ENCODE peak calls at places on chromosome 17, in eight cellular contexts. U, L, X, Y, Q, O, R and I are unnamed samples.

GRCh38 chr17:64460955-64461354 is 12.0 kb downstream of the MILR1 start:
- DNase-seq in L (peak), O (no peak), R (no peak), Y (no peak), U (no peak), Q (no peak), X (no peak), I (no peak)

GRCh38 chr17:35170968-35171771 is 23.0 kb downstream of the SLC35G3 start:
- DNase-seq in Q (no peak), X (no peak), L (peak), U (peak), R (no peak), O (no peak), Y (peak), I (no peak)

GRCh38 chr17:75487351-75488070 is 27.8 kb downstream of the CASKIN2 start:
- DNase-seq in O (peak), L (no peak), X (no peak), R (no peak), Q (no peak), U (no peak), Y (peak), I (no peak)

GRCh38 chr17:73284339-73284738 is 22.7 kb upstream of the CPSF4L start:
- DNase-seq in Y (peak), Q (no peak), L (no peak), U (no peak), R (no peak), X (no peak), O (no peak), I (peak)

GRCh38 chr17:82006468-82007227 is 16.0 kb downstream of the CENPX start:
- DNase-seq in O (no peak), Y (no peak), Q (no peak), X (no peak), L (no peak), R (no peak), U (no peak), I (no peak)

GRCh38 chr17:74757931-74758845 is 9.8 kb downstream of the NHERF1 start:
- DNase-seq in U (no peak), X (no peak), R (no peak), Q (no peak), L (no peak), O (no peak), Y (peak), I (peak)

GRCh38 chr17:82858376-82859126 is 18.7 kb upstream of the ZNF750 start:
- DNase-seq in O (no peak), Y (no peak), R (no peak), L (no peak), Q (no peak), U (no peak), X (no peak), I (no peak)

GRCh38 chr17:55710829-55711496 is 11.7 kb downstream of the TMEM100 start:
- DNase-seq in Y (no peak), R (no peak), U (no peak), X (no peak), Q (no peak), L (peak), O (no peak), I (no peak)

GRCh38 chr17:39651908-39652634 is 13.1 kb upstream of the TCAP start:
- DNase-seq in R (no peak), O (no peak), U (no peak), L (peak), Q (no peak), Y (no peak), X (no peak), I (no peak)

GRCh38 chr17:60065867-60066266 is 12.9 kb downstream of the HEATR6 start:
- DNase-seq in O (no peak), L (peak), Q (no peak), Y (no peak), R (no peak), U (no peak), X (no peak), I (no peak)

GRCh38 chr17:564526-564925 is 150.1 kb downstream of the VPS53 start:
- DNase-seq in Y (no peak), O (no peak), X (no peak), Q (no peak), L (no peak), R (no peak), U (no peak), I (no peak)

GRCh38 chr17:7058831-7059447 is 15.0 kb upstream of the SLC16A11 start:
- DNase-seq in R (no peak), O (no peak), U (no peak), X (no peak), Y (no peak), L (peak), Q (no peak), I (no peak)

GRCh38 chr17:14604920-14605599 is 304.2 kb downstream of the HS3ST3B1 start:
- DNase-seq in Y (peak), Q (no peak), R (no peak), X (no peak), O (no peak), U (no peak), L (no peak), I (no peak)

GRCh38 chr17:41397003-41397665 is at the start of gene KRT31:
- DNase-seq in L (no peak), U (no peak), X (no peak), O (no peak), Q (no peak), R (no peak), Y (no peak), I (no peak)

GRCh38 chr17:19743101-19744100 is 4.7 kb downstream of the ALDH3A1 start:
- DNase-seq in X (no peak), Y (no peak), R (no peak), U (no peak), O (no peak), L (no peak), Q (no peak), I (no peak)

GRCh38 chr17:19744492-19744891 is 3.6 kb downstream of the ALDH3A1 start:
- DNase-seq in R (no peak), O (no peak), L (no peak), X (peak), Y (peak), U (no peak), Q (no peak), I (no peak)

GRCh38 chr17:19746517-19746916 is 1.6 kb downstream of the ALDH3A1 start:
- DNase-seq in Y (no peak), R (no peak), Q (no peak), O (no peak), U (no peak), L (no peak), X (no peak), I (no peak)

GRCh38 chr17:19747159-19747719 is 859 bp downstream of the ALDH3A1 start:
- DNase-seq in U (no peak), X (no peak), R (no peak), Y (no peak), Q (no peak), O (no peak), L (no peak), I (no peak)

DNA sequence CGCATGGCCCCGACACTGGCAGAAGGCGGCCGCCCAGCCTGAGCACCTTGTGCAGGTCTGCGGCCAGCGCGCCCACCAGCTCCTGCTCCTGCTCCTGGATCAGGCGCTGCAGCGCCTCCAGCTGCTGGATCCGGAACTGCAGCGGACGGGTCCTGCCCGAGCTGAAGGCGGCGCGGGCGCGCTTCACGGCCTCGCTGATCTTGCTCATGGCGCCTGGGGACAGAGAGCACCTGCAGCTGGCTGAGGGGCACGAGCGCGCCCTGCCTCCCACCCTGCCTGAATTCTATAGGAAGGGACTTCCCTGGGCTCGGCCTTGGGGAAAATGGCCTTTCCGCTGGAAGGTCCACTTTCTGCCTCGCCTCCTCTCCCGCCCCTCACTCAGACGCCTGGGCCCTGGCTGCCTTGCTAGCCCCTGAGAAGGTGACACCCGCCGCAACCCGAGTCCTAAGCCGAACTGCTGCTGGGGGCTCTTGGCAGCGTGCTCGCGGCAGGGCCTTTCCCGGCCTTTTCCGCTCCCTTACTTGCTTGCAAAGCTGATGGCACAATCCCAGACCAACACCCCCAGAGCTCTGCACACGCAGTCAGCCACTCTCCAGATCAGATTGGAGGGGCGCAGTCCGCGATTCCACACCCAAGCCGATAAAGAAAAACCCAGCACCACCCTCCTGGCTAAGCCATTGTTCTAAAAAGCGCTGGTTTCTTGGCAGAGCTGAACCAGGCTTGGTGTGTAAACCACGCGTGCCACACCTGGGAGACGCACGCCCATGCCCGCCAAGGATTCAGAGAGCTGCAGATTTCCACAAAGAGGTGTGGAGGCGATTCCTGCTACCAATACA is 3.0 kb downstream of the ALDH3A1 start:
- DNase-seq in X (peak), Q (peak), R (peak), O (peak), Y (peak), L (peak), U (peak), I (peak)
- TF ChIP-seq MAX in X (peak), Q (peak), R (peak), O (no peak), Y (no peak), L (no peak), U (peak), I (peak)

GRCh38 chr17:42720996-42721583 is 23.8 kb downstream of the EZH1 start:
- DNase-seq in X (no peak), Q (no peak), L (peak), U (peak), R (peak), Y (peak), O (peak), I (peak)
- TF ChIP-seq MAX in X (no peak), Q (no peak), L (no peak), U (no peak), R (no peak), Y (no peak), O (no peak), I (no peak)

GRCh38 chr17:80187090-80187489 is 17.3 kb downstream of the CARD14 start:
- DNase-seq in R (no peak), X (no peak), Q (no peak), U (peak), L (no peak), Y (no peak), O (no peak), I (no peak)
- TF ChIP-seq MAX in R (no peak), X (no peak), Q (no peak), U (no peak), L (no peak), Y (no peak), O (no peak), I (no peak)

GRCh38 chr17:32914181-32914580 is 13.8 kb upstream of the TMEM98 start:
- DNase-seq in O (no peak), L (no peak), Y (no peak), X (no peak), R (no peak), Q (no peak), U (no peak), I (no peak)
- TF ChIP-seq MAX in O (no peak), L (no peak), Y (no peak), X (no peak), R (no peak), Q (no peak), U (no peak), I (no peak)

GRCh38 chr17:66098040-66098439 is 93.9 kb downstream of the CEP112 start:
- DNase-seq in Y (no peak), O (no peak), Q (no peak), U (no peak), R (no peak), L (no peak), X (no peak), I (no peak)
- TF ChIP-seq MAX in Y (no peak), O (no peak), Q (no peak), U (no peak), R (no peak), L (no peak), X (no peak), I (no peak)

GRCh38 chr17:42904110-42904469 is 3.5 kb downstream of the G6PC1 start:
- DNase-seq in Y (no peak), R (no peak), L (no peak), Q (no peak), X (no peak), U (no peak), O (no peak), I (no peak)

GRCh38 chr17:42895185-42895555 is 5.4 kb upstream of the G6PC1 start:
- DNase-seq in L (peak), X (no peak), Y (no peak), U (peak), O (no peak), Q (no peak), R (peak), I (no peak)

GRCh38 chr17:42901535-42902229 is 1.1 kb downstream of the G6PC1 start:
- DNase-seq in Y (no peak), R (no peak), O (no peak), L (no peak), U (no peak), Q (no peak), X (no peak), I (no peak)

GRCh38 chr17:42898147-42898807 is 2.3 kb upstream of the G6PC1 start:
- DNase-seq in U (no peak), O (no peak), X (no peak), Y (no peak), L (no peak), R (no peak), Q (no peak), I (no peak)

GRCh38 chr17:42900460-42901331 is at the start of gene G6PC1:
- DNase-seq in O (no peak), R (no peak), L (no peak), X (no peak), Y (no peak), U (no peak), Q (no peak), I (no peak)
- TF ChIP-seq MAX in O (no peak), R (no peak), L (no peak), X (no peak), Y (no peak), U (no peak), Q (no peak), I (no peak)

GRCh38 chr17:62793919-62794665 is 14.0 kb downstream of the MARCHF10 start:
- DNase-seq in R (no peak), X (no peak), Y (no peak), O (no peak), L (no peak), U (no peak), Q (no peak), I (no peak)
- TF ChIP-seq MAX in R (no peak), X (no peak), Y (no peak), O (no peak), L (no peak), U (no peak), Q (no peak), I (no peak)